ENCODE peak calls at places on chromosomes 13 and 19, in four cellular contexts. U is HCT116, R is H1, I is GM12878. H is an unnamed sample.

GRCh38 chr13:46516624-46517318 is 36.2 kb upstream of the LRCH1 start:
- DNase-seq in I (no peak), U (no peak), R (no peak), H (no peak)

GRCh38 chr13:49441846-49442245 is 2.0 kb downstream of the CAB39L start:
- DNase-seq in I (no peak), R (no peak), U (no peak), H (no peak)

GRCh38 chr19:55638864-55639359 is 1.9 kb upstream of the ZNF580 start:
- DNase-seq in U (no peak), R (peak), I (no peak), H (no peak)

GRCh38 chr13:85729296-85729695 is 69.9 kb downstream of the SLITRK6 start:
- DNase-seq in I (no peak), U (no peak), R (no peak), H (no peak)

GRCh38 chr13:109746364-109746763 is 40.0 kb downstream of the IRS2 start:
- DNase-seq in U (no peak), R (no peak), I (no peak), H (no peak)

GRCh38 chr13:88144580-88144979 is 473.4 kb downstream of the SLITRK5 start:
- DNase-seq in I (no peak), U (no peak), R (no peak), H (no peak)

GRCh38 chr19:50857366-50857765 is 2.7 kb downstream of the KLK3 start:
- DNase-seq in I (no peak), R (no peak), U (no peak), H (no peak)

GRCh38 chr13:77919351-77920294 is 992 bp upstream of the EDNRB start:
- DNase-seq in U (no peak), I (no peak), R (peak), H (no peak)

GRCh38 chr13:48412881-48413351 is at the start of gene LPAR6:
- DNase-seq in R (no peak), U (no peak), I (no peak), H (no peak)

GRCh38 chr13:22461854-22462565 is 718.8 kb upstream of the SGCG start:
- DNase-seq in I (no peak), R (no peak), U (no peak), H (no peak)

GRCh38 chr19:5125376-5125775 is 156.5 kb downstream of the KDM4B start:
- DNase-seq in U (no peak), R (no peak), I (no peak), H (no peak)

GRCh38 chr13:107545946-107546502 is 669.3 kb downstream of the LIG4 start:
- DNase-seq in U (no peak), R (no peak), I (no peak), H (no peak)

GRCh38 chr13:29877456-29878096 is 27.2 kb upstream of the UBL3 start:
- DNase-seq in U (no peak), R (no peak), I (no peak), H (no peak)

GRCh38 chr19:5138606-5139594 is 170.0 kb downstream of the KDM4B start:
- DNase-seq in U (no peak), R (no peak), I (peak), H (no peak)

GRCh38 chr19:2491130-2491801 is 15.3 kb downstream of the GADD45B start:
- DNase-seq in I (no peak), U (no peak), R (no peak), H (no peak)

GRCh38 chr19:42252365-42253244 is 2.3 kb downstream of the ERF start:
- DNase-seq in I (no peak), R (no peak), U (no peak), H (no peak)

GRCh38 chr19:18853755-18854427 is 22.1 kb downstream of the UPF1 start:
- DNase-seq in U (no peak), I (no peak), R (no peak), H (no peak)

GRCh38 chr19:15810335-15810734 is 5.1 kb downstream of the OR10H1 start:
- DNase-seq in U (no peak), R (no peak), I (no peak), H (peak)

GRCh38 chr19:42468273-42468796 is 25.6 kb upstream of the CXCL17 start:
- DNase-seq in R (no peak), U (peak), I (no peak), H (no peak)

DNA sequence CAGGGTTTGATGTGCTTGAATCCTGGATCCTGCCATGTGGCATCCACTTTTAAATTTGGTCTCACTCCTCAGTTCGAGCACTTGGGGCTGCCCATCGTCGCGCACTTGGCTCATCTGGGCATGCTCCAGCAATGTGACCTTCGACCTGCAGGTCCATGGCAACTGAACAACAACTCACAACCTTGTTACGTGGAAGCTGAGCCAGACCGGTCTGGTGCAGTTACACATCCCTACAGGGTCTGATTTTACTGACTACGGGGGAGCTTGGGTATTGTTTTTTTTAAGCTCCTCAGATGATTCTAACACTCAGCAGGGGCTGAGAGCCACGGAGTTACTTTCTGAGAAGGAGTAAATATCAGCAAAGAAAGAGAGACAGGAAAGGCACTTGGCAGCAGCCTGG is 769.6 kb downstream of the UQCRFS1 start:
- DNase-seq in R (no peak), U (no peak), I (no peak), H (no peak)
- TF ChIP-seq EGR1 in R (no peak), U (no peak), I (no peak), H (no peak)

GRCh38 chr13:95862401-95862800 is 185.5 kb downstream of the DNAJC3 start:
- DNase-seq in R (no peak), I (no peak), U (no peak), H (no peak)

GRCh38 chr13:95858286-95859075 is 181.5 kb downstream of the DNAJC3 start:
- DNase-seq in R (no peak), I (no peak), U (no peak), H (no peak)
- TF ChIP-seq EGR1 in R (no peak), I (no peak), U (no peak), H (no peak)

DNA sequence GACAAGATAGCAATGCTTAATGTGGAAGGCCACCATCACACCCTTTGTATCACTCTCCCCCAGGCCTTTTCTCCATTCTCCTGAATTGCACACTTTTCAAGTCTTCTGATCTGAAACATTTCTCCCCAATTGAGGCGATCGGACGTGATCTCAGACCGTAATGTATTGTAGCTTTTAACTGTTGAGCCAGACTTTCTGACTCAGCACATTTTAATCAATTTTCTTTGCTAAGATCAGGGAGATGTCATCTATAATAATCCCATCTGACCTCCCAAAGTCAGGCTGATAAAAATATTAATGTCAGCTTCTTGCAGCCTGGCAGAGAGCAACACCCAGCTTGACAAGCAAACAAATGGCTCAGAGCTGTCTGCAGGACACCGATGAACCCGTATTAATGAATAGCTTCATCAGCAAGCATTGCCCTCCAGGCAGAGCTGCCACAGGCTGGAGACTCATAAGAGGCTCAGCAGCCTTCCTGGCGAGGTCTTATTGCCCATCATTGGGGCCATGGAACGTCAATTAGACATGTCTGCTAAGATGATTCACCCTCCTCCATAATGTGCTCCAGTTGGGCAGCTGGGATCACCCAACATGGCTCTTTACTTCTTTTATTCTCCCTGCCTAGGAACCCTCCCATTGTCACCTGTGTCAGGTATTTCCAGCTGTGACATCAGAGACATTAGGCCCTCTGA is 60.2 kb upstream of the UQCRFS1 start:
- DNase-seq in I (no peak), R (no peak), U (no peak), H (no peak)
- TF ChIP-seq EGR1 in I (no peak), R (no peak), U (no peak), H (no peak)

DNA sequence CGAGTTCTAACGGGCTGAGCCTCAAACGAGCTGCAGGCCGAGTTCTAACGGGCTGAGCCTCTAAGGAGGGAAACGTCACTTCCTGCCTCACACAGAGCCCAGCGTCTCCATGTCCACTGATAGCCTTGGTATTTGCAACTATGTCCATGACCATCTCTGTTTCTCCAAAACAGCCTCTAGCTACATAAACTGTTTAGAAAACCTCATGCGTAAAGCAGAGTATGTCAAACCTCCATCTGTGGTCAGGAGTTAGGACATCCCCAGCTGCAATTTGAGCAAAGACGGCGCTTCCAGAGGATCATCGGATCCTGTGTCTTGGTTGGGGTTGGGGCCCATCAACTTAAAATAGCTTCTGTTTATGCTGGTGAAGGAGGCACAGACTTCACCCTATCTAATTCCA is 20.8 kb downstream of the RASA3 start:
- DNase-seq in U (no peak), I (no peak), R (no peak), H (no peak)
- TF ChIP-seq EGR1 in U (no peak), I (no peak), R (no peak), H (no peak)

DNA sequence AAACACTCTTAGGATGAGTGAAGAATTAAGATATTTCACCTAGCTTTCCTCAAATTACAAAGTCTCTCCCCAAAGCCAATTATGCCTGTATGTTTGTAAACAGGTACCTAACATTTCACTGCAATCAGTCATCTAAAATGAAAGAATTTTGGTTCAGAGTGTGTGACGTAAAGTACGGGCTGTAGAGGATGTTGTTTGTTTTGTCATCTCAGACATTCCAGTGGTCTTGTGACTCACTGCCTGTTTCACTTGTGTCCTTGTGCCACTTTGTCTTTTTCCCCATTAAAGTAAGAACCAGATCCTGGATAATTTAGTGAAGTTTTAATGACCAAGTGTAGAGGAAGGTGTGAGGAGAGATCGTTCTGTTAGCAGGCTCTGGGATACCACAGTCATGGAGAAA is 28.6 kb upstream of the EID2 start:
- DNase-seq in U (no peak), R (no peak), I (no peak), H (no peak)
- TF ChIP-seq EGR1 in U (no peak), R (no peak), I (no peak), H (no peak)